ENCODE peak calls at places on chromosomes 13 and 19, in seven cellular contexts. A is H1, L is HepG2, H is SK-N-SH, R is HCT116, M is K562, Y is GM12878. I is an unnamed sample.

GRCh38 chr13:75365724-75366173 is 116.2 kb downstream of the TBC1D4 start:
- DNase-seq in A (no peak), L (no peak), H (no peak), R (peak), M (peak), Y (peak), I (no peak)

GRCh38 chr13:33757713-33758112 is 60.2 kb upstream of the RFC3 start:
- DNase-seq in A (no peak), L (no peak), H (no peak), R (no peak), M (no peak), Y (no peak), I (no peak)

GRCh38 chr13:84896128-84896527 is 903.1 kb downstream of the SLITRK6 start:
- DNase-seq in A (peak), L (peak), H (peak), R (peak), M (peak), Y (peak), I (peak)

GRCh38 chr13:113897161-113897560 is 33.3 kb upstream of the GAS6 start:
- DNase-seq in A (no peak), L (peak), H (no peak), R (no peak), M (no peak), Y (no peak), I (peak)

GRCh38 chr19:45322311-45322710 is 364 bp downstream of the CKM start:
- DNase-seq in A (no peak), L (peak), H (no peak), R (no peak), M (no peak), Y (no peak), I (no peak)

GRCh38 chr19:54266133-54266532 is 9.1 kb upstream of the LILRB5 start:
- DNase-seq in A (peak), L (peak), H (peak), R (peak), M (peak), Y (peak), I (peak)

GRCh38 chr13:29111446-29111845 is 291.3 kb downstream of the MTUS2 start:
- DNase-seq in A (no peak), L (no peak), H (no peak), R (no peak), M (no peak), Y (no peak), I (no peak)

GRCh38 chr13:30884543-30884942 is 21.5 kb upstream of the MEDAG start:
- DNase-seq in A (no peak), L (no peak), H (no peak), R (no peak), M (peak), Y (no peak), I (no peak)

GRCh38 chr13:79451500-79451962 is 29.4 kb upstream of the NDFIP2 start:
- DNase-seq in A (no peak), L (no peak), H (peak), R (no peak), M (peak), Y (peak), I (no peak)

GRCh38 chr13:86974995-86975328 is 696.2 kb upstream of the SLITRK5 start:
- DNase-seq in A (no peak), L (no peak), H (no peak), R (no peak), M (peak), Y (no peak), I (no peak)

GRCh38 chr19:10552596-10553053 is 8.9 kb downstream of the ATG4D start:
- DNase-seq in A (peak), L (no peak), H (peak), R (no peak), M (peak), Y (no peak), I (peak)

DNA sequence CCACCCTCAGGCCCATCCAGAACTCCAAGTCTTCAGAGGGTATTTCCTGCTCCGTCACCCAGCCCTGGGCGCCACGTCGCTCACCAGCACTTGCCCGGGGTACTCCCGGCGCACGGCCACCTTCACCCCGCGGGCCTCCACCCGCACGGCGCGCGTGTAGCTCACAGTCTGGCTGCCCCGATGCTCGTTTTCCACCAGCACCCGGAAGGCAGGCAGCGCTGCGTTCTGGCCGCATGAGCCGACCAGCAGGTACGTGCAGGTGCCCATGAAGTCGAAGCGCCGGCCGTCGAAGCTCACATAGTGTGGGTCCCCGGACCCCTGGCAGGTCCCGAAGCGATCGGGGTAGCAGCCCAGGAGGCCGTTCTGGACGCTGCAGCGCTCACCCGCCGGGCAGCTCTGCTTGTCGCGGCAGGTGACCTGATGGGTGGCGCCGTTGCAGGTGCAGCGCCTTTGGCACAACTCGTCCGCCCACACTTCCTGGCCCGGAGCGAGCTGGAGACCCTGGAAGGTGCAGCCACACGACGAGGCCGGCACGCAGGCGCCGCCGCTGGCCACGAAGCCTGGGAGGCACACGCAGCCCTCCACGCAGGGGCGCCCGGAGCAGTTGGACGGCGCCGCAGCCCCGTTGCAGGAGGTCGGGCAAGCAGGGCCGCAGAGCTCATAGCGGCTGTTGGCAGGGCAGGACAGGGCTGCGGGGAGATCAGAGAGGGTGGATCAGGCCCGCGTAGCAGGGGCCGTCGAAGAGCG is 19.2 kb downstream of the FCGBP start:
- DNase-seq in A (no peak), L (no peak), H (no peak), R (no peak), M (no peak), Y (no peak), I (no peak)
- TF ChIP-seq JUND in A (no peak), L (no peak), H (no peak), R (no peak), M (no peak), Y (no peak), I (no peak)

GRCh38 chr19:3831601-3832000 is 37.2 kb downstream of the ZFR2 start:
- DNase-seq in A (no peak), L (no peak), H (peak), R (no peak), M (no peak), Y (no peak), I (no peak)
- TF ChIP-seq JUND in A (no peak), L (no peak), H (no peak), R (no peak), M (no peak), Y (no peak), I (no peak)

GRCh38 chr19:51702754-51703654 is 9.9 kb downstream of the SPACA6 start:
- DNase-seq in A (peak), L (no peak), H (peak), R (no peak), M (peak), Y (no peak), I (no peak)
- TF ChIP-seq JUND in A (no peak), L (no peak), H (no peak), R (no peak), M (no peak), Y (no peak), I (no peak)

GRCh38 chr19:7078007-7078406 is 8.5 kb downstream of the ZNF557 start:
- DNase-seq in A (no peak), L (no peak), H (no peak), R (no peak), M (no peak), Y (no peak), I (no peak)

GRCh38 chr19:7088999-7089398 is 19.5 kb downstream of the ZNF557 start:
- DNase-seq in A (no peak), L (no peak), H (no peak), R (no peak), M (no peak), Y (no peak), I (no peak)

DNA sequence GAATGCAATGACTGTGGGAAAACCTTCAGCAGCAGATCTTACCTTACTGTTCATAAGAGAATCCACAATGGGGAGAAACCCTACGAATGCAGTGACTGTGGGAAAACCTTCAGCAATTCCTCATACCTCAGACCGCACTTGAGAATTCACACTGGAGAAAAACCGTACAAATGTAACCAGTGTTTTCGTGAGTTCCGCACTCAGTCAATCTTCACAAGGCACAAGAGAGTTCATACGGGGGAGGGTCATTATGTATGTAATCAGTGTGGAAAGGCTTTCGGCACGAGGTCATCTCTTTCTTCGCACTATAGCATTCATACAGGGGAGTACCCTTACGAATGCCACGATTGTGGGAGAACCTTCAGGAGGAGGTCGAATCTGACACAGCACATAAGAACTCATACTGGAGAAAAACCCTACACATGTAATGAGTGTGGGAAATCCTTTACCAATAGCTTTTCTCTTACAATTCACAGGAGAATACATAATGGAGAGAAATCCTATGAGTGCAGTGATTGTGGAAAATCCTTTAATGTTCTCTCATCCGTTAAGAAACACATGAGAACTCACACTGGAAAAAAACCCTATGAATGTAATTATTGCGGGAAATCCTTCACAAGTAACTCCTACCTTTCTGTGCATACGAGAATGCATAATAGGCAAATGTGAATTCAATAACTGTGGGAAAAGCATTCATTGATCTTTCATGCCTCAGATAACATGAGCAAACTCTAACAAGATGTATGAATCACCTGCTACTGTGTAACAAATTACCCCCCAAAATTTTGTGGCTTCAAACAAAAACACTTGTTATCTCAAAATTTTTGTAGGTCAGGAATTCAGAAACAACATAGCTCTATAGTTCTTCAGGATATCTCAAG is 13.8 kb downstream of the ZNF557 start:
- DNase-seq in A (no peak), L (no peak), H (no peak), R (no peak), M (peak), Y (no peak), I (peak)
- TF ChIP-seq JUND in A (no peak), L (no peak), H (no peak), R (no peak), M (no peak), Y (no peak), I (no peak)

I was measured in T47D.